ENCODE peak calls at places on chromosomes 6 and 20, in nine cellular contexts. One of them, this sample, is unnamed. For H3K36me3, the result is how much of the 10 kb centered on the place peaks cover.

GRCh38 chr20:3404402-3404801 is 3.1 kb downstream of the DNAAF9 start:
- DNase-seq in OCI-LY7: no peak
- DNase-seq in heart right ventricle: no peak
- DNase-seq in HCT116: no peak
- DNase-seq in fibroblast of lung: no peak
- DNase-seq in PC-3: no peak
- DNase-seq in kidney: no peak
- DNase-seq in lung: no peak
- DNase-seq in vagina: no peak
- DNase-seq in this sample: no peak

GRCh38 chr6:130223508-130223907 is 757 bp upstream of the SAMD3 start:
- DNase-seq in fibroblast of lung: no peak
- DNase-seq in kidney: no peak
- DNase-seq in vagina: no peak
- DNase-seq in lung: no peak
- DNase-seq in heart right ventricle: no peak
- DNase-seq in OCI-LY7: peak
- DNase-seq in PC-3: no peak
- DNase-seq in HCT116: no peak
- DNase-seq in this sample: no peak

GRCh38 chr6:129575378-129576118 is 134.4 kb downstream of the ARHGAP18 start:
- DNase-seq in OCI-LY7: peak
- DNase-seq in vagina: no peak
- DNase-seq in PC-3: peak
- DNase-seq in fibroblast of lung: peak
- DNase-seq in heart right ventricle: peak
- DNase-seq in lung: no peak
- DNase-seq in HCT116: peak
- DNase-seq in kidney: no peak
- DNase-seq in this sample: no peak

GRCh38 chr6:15061176-15061575 is 184.7 kb upstream of the JARID2 start:
- DNase-seq in OCI-LY7: peak
- DNase-seq in kidney: no peak
- DNase-seq in PC-3: no peak
- DNase-seq in HCT116: no peak
- DNase-seq in heart right ventricle: no peak
- DNase-seq in fibroblast of lung: no peak
- DNase-seq in vagina: no peak
- DNase-seq in lung: no peak
- DNase-seq in this sample: no peak

GRCh38 chr20:25199473-25200265 is 4.2 kb downstream of the ENTPD6 start:
- DNase-seq in PC-3: no peak
- DNase-seq in fibroblast of lung: no peak
- DNase-seq in HCT116: no peak
- DNase-seq in lung: no peak
- DNase-seq in heart right ventricle: no peak
- DNase-seq in vagina: no peak
- DNase-seq in OCI-LY7: no peak
- DNase-seq in kidney: no peak
- DNase-seq in this sample: no peak

GRCh38 chr6:1404066-1404712 is 14.8 kb downstream of the FOXF2 start:
- DNase-seq in fibroblast of lung: peak
- DNase-seq in vagina: no peak
- DNase-seq in lung: no peak
- DNase-seq in OCI-LY7: no peak
- DNase-seq in kidney: no peak
- DNase-seq in heart right ventricle: no peak
- DNase-seq in HCT116: no peak
- DNase-seq in PC-3: no peak
- DNase-seq in this sample: no peak

GRCh38 chr6:19433101-19433500 is 404.1 kb upstream of the ID4 start:
- DNase-seq in vagina: no peak
- DNase-seq in OCI-LY7: no peak
- DNase-seq in fibroblast of lung: no peak
- DNase-seq in kidney: no peak
- DNase-seq in lung: no peak
- DNase-seq in heart right ventricle: no peak
- DNase-seq in HCT116: no peak
- DNase-seq in PC-3: peak
- DNase-seq in this sample: no peak

GRCh38 chr6:138555294-138555988 is 56.1 kb upstream of the NHSL1 start:
- DNase-seq in vagina: no peak
- DNase-seq in PC-3: peak
- DNase-seq in kidney: no peak
- DNase-seq in lung: peak
- DNase-seq in HCT116: no peak
- DNase-seq in OCI-LY7: no peak
- DNase-seq in fibroblast of lung: peak
- DNase-seq in heart right ventricle: no peak
- DNase-seq in this sample: no peak

GRCh38 chr6:168711049-168711640 is 270.2 kb downstream of the SMOC2 start:
- DNase-seq in kidney: no peak
- DNase-seq in PC-3: no peak
- DNase-seq in HCT116: no peak
- DNase-seq in vagina: no peak
- DNase-seq in OCI-LY7: no peak
- DNase-seq in fibroblast of lung: no peak
- DNase-seq in lung: no peak
- DNase-seq in heart right ventricle: no peak
- DNase-seq in this sample: no peak

GRCh38 chr6:129923520-129923919 is 62.4 kb upstream of the TMEM244 start:
- DNase-seq in vagina: no peak
- DNase-seq in OCI-LY7: no peak
- DNase-seq in kidney: no peak
- DNase-seq in fibroblast of lung: peak
- DNase-seq in HCT116: no peak
- DNase-seq in lung: no peak
- DNase-seq in heart right ventricle: no peak
- DNase-seq in PC-3: no peak
- DNase-seq in this sample: no peak

GRCh38 chr6:139919107-139920026 is 544.9 kb upstream of the CITED2 start:
- DNase-seq in lung: no peak
- DNase-seq in kidney: peak
- DNase-seq in heart right ventricle: no peak
- DNase-seq in vagina: no peak
- DNase-seq in PC-3: no peak
- DNase-seq in OCI-LY7: no peak
- DNase-seq in fibroblast of lung: no peak
- DNase-seq in HCT116: no peak
- DNase-seq in this sample: no peak

GRCh38 chr6:106832766-106833510 is 141.6 kb downstream of the CD24 start:
- DNase-seq in kidney: no peak
- DNase-seq in heart right ventricle: no peak
- DNase-seq in HCT116: no peak
- DNase-seq in fibroblast of lung: no peak
- DNase-seq in lung: no peak
- DNase-seq in PC-3: no peak
- DNase-seq in vagina: no peak
- DNase-seq in OCI-LY7: no peak
- DNase-seq in this sample: no peak

GRCh38 chr20:48850681-48851299 is 23.0 kb upstream of the PREX1 start:
- DNase-seq in PC-3: no peak
- DNase-seq in heart right ventricle: no peak
- DNase-seq in vagina: no peak
- DNase-seq in lung: no peak
- DNase-seq in kidney: no peak
- DNase-seq in OCI-LY7: no peak
- DNase-seq in fibroblast of lung: no peak
- DNase-seq in HCT116: no peak
- DNase-seq in this sample: no peak

GRCh38 chr6:64505312-64505711 is 869.7 kb downstream of the PHF3 start:
- DNase-seq in OCI-LY7: peak
- DNase-seq in PC-3: peak
- DNase-seq in vagina: no peak
- DNase-seq in lung: no peak
- DNase-seq in kidney: no peak
- DNase-seq in fibroblast of lung: no peak
- DNase-seq in HCT116: no peak
- DNase-seq in heart right ventricle: no peak
- DNase-seq in this sample: no peak

GRCh38 chr6:64504509-64504908 is 868.9 kb downstream of the PHF3 start:
- DNase-seq in fibroblast of lung: no peak
- DNase-seq in OCI-LY7: no peak
- DNase-seq in PC-3: peak
- DNase-seq in heart right ventricle: no peak
- DNase-seq in HCT116: no peak
- DNase-seq in vagina: no peak
- DNase-seq in kidney: no peak
- DNase-seq in lung: no peak
- DNase-seq in this sample: no peak

GRCh38 chr6:64507661-64508060 is 872.1 kb downstream of the PHF3 start:
- DNase-seq in kidney: no peak
- DNase-seq in fibroblast of lung: no peak
- DNase-seq in vagina: no peak
- DNase-seq in OCI-LY7: no peak
- DNase-seq in lung: no peak
- DNase-seq in heart right ventricle: no peak
- DNase-seq in PC-3: no peak
- DNase-seq in HCT116: no peak
- DNase-seq in this sample: no peak
- TF ChIP-seq CTCF in kidney: no peak
- TF ChIP-seq CTCF in fibroblast of lung: no peak
- TF ChIP-seq CTCF in vagina: no peak
- TF ChIP-seq CTCF in OCI-LY7: no peak
- TF ChIP-seq CTCF in lung: no peak
- TF ChIP-seq CTCF in heart right ventricle: no peak
- TF ChIP-seq CTCF in PC-3: no peak
- TF ChIP-seq CTCF in HCT116: no peak
- TF ChIP-seq CTCF in this sample: no peak

DNA sequence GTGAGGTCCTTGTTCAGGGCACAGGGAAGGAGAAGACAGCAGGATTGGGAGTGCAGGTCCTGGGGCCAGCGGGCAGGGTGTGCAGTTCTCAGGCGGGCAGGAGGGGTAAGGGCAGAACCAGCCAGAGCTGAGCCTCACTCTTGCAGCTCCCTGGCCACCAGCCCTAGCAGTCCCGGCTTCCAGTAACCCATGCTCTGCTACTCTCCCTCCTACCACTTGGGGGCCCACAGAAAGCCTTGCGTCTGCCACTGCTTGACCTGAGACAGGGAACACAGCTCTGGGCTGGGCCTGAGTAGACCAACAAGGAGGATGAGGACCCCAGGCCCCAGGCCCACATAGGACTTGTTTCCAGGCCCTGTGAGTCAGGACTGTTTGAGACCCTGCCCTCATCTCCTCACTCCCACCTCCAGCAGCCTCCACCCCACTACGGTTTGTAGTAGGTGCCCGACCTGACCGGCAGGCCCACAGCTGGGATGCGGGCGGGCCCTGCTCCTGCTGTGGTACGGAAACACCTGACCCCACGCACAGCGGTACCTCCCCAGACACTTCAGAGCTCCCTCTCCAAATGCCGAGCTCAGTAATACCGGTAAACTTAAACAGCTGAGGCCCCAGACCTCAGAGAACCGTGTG is 39.2 kb downstream of the KCNK5 start:
- DNase-seq in fibroblast of lung: no peak
- DNase-seq in OCI-LY7: peak
- DNase-seq in kidney: peak
- DNase-seq in vagina: no peak
- DNase-seq in lung: peak
- DNase-seq in HCT116: no peak
- DNase-seq in PC-3: peak
- DNase-seq in heart right ventricle: no peak
- DNase-seq in this sample: no peak
- H3K36me3 ChIP-seq in fibroblast of lung: under half
- H3K36me3 ChIP-seq in OCI-LY7: under half
- H3K36me3 ChIP-seq in kidney: under half
- H3K36me3 ChIP-seq in vagina: under half
- H3K36me3 ChIP-seq in lung: under half
- H3K36me3 ChIP-seq in HCT116: under half
- H3K36me3 ChIP-seq in PC-3: under half
- H3K36me3 ChIP-seq in heart right ventricle: under half
- H3K36me3 ChIP-seq in this sample: under half

GRCh38 chr6:98769546-98769945 is 64.8 kb upstream of the POU3F2 start:
- DNase-seq in PC-3: peak
- DNase-seq in heart right ventricle: no peak
- DNase-seq in vagina: no peak
- DNase-seq in OCI-LY7: peak
- DNase-seq in lung: no peak
- DNase-seq in kidney: no peak
- DNase-seq in HCT116: peak
- DNase-seq in fibroblast of lung: peak
- DNase-seq in this sample: no peak

GRCh38 chr6:98779618-98780017 is 54.8 kb upstream of the POU3F2 start:
- DNase-seq in lung: no peak
- DNase-seq in kidney: no peak
- DNase-seq in PC-3: no peak
- DNase-seq in fibroblast of lung: no peak
- DNase-seq in vagina: no peak
- DNase-seq in heart right ventricle: no peak
- DNase-seq in OCI-LY7: no peak
- DNase-seq in HCT116: no peak
- DNase-seq in this sample: no peak

GRCh38 chr6:98777762-98778161 is 56.6 kb upstream of the POU3F2 start:
- DNase-seq in HCT116: no peak
- DNase-seq in heart right ventricle: no peak
- DNase-seq in lung: no peak
- DNase-seq in PC-3: no peak
- DNase-seq in OCI-LY7: no peak
- DNase-seq in fibroblast of lung: no peak
- DNase-seq in vagina: no peak
- DNase-seq in kidney: no peak
- DNase-seq in this sample: no peak

GRCh38 chr6:98775205-98775604 is 59.2 kb upstream of the POU3F2 start:
- DNase-seq in HCT116: no peak
- DNase-seq in heart right ventricle: no peak
- DNase-seq in kidney: no peak
- DNase-seq in OCI-LY7: no peak
- DNase-seq in lung: no peak
- DNase-seq in fibroblast of lung: no peak
- DNase-seq in vagina: no peak
- DNase-seq in PC-3: no peak
- DNase-seq in this sample: no peak
- TF ChIP-seq CTCF in HCT116: no peak
- TF ChIP-seq CTCF in heart right ventricle: no peak
- TF ChIP-seq CTCF in kidney: no peak
- TF ChIP-seq CTCF in OCI-LY7: no peak
- TF ChIP-seq CTCF in lung: no peak
- TF ChIP-seq CTCF in fibroblast of lung: no peak
- TF ChIP-seq CTCF in vagina: no peak
- TF ChIP-seq CTCF in PC-3: no peak
- TF ChIP-seq CTCF in this sample: no peak

DNA sequence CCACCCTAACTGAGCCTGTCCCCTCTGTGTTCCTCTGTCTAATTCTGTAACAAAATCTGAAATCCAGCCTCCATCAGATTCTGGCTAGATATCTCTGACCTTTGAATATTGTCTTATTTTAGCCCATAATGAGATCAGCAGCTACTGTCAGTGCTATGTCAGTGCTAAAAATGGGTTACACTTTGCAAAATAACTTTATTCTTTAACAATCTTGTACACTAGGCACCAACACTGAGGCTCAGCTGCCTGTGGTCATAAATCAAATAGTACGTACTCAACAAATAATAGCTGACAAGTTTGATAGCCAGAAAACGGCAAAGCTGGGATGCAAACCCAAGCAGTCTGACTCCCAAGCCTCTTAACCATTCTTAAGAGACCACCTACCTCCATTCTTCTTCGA is 22.1 kb downstream of the TTPAL start:
- DNase-seq in kidney: no peak
- DNase-seq in OCI-LY7: no peak
- DNase-seq in lung: no peak
- DNase-seq in PC-3: no peak
- DNase-seq in vagina: no peak
- DNase-seq in fibroblast of lung: no peak
- DNase-seq in heart right ventricle: no peak
- DNase-seq in HCT116: no peak
- DNase-seq in this sample: no peak
- H3K36me3 ChIP-seq in kidney: half or more
- H3K36me3 ChIP-seq in OCI-LY7: half or more
- H3K36me3 ChIP-seq in lung: under half
- H3K36me3 ChIP-seq in PC-3: half or more
- H3K36me3 ChIP-seq in vagina: half or more
- H3K36me3 ChIP-seq in fibroblast of lung: under half
- H3K36me3 ChIP-seq in heart right ventricle: under half
- H3K36me3 ChIP-seq in HCT116: under half
- H3K36me3 ChIP-seq in this sample: half or more

This sample was measured in thoracic aorta.